ENCODE peak calls at places on chromosome 6, in six cellular contexts. D, Q, P, S, H and X are unnamed samples.

GRCh38 chr6:45703041-45703739 is 312.5 kb downstream of the CLIC5 start:
- DNase-seq in D (no peak), Q (no peak), P (no peak), S (no peak), H (no peak), X (no peak)

GRCh38 chr6:169078399-169079145 is 175.1 kb downstream of the THBS2 start:
- DNase-seq in D (no peak), Q (no peak), P (no peak), S (no peak), H (no peak), X (no peak)

GRCh38 chr6:108250240-108250866 is 10.5 kb downstream of the SNX3 start:
- DNase-seq in D (no peak), Q (no peak), P (no peak), S (peak; percentile 6), H (no peak), X (no peak)

GRCh38 chr6:39688494-39688893 is 36.7 kb downstream of the KIF6 start:
- DNase-seq in D (no peak), Q (no peak), P (no peak), S (no peak), H (no peak), X (no peak)

GRCh38 chr6:16430661-16431089 is 192.3 kb downstream of the GMPR start:
- DNase-seq in D (no peak), Q (no peak), P (no peak), S (no peak), H (no peak), X (no peak)

GRCh38 chr6:28425942-28426541 is 17.2 kb downstream of the ZSCAN23 start:
- DNase-seq in D (no peak), Q (no peak), P (no peak), S (no peak), H (no peak), X (no peak)

GRCh38 chr6:96975848-96976247 is 51.3 kb downstream of the KLHL32 start:
- DNase-seq in D (no peak), Q (no peak), P (no peak), S (no peak), H (no peak), X (no peak)

GRCh38 chr6:45169815-45170214 is 158.3 kb upstream of the RUNX2 start:
- DNase-seq in D (no peak), Q (no peak), P (no peak), S (no peak), H (no peak), X (no peak)

GRCh38 chr6:134347916-134348805 is 30.2 kb upstream of the SGK1 start:
- DNase-seq in D (no peak), Q (no peak), P (peak; percentile 49), S (no peak), H (no peak), X (no peak)

GRCh38 chr6:18457065-18457817 is 70.1 kb downstream of the RNF144B start:
- DNase-seq in D (no peak), Q (no peak), P (no peak), S (no peak), H (no peak), X (no peak)

GRCh38 chr6:31639449-31639861 is 13.0 kb downstream of the BAG6 start:
- DNase-seq in D (no peak), Q (no peak), P (no peak), S (no peak), H (no peak), X (no peak)

GRCh38 chr6:73580247-73581149 is 59.7 kb upstream of the EEF1A1 start:
- DNase-seq in D (peak; percentile 58), Q (peak; percentile 45), P (peak; percentile 86), S (peak; percentile 70), H (peak; percentile 95), X (peak; percentile 87)

GRCh38 chr6:141153563-141153962 is 979.2 kb upstream of the GJE1 start:
- DNase-seq in D (no peak), Q (peak; percentile 44), P (no peak), S (no peak), H (no peak), X (no peak)

GRCh38 chr6:133368664-133369063 is 127.5 kb downstream of the EYA4 start:
- DNase-seq in D (no peak), Q (no peak), P (no peak), S (no peak), H (no peak), X (no peak)

GRCh38 chr6:152233547-152234320 is 403.4 kb downstream of the SYNE1 start:
- DNase-seq in D (no peak), Q (peak; percentile 38), P (no peak), S (no peak), H (no peak), X (no peak)

GRCh38 chr6:53530346-53530745 is 14.6 kb downstream of the GCLC start:
- DNase-seq in D (no peak), Q (no peak), P (no peak), S (no peak), H (no peak), X (no peak)

GRCh38 chr6:106574729-106575458 is 54.4 kb downstream of the RTN4IP1 start:
- DNase-seq in D (no peak), Q (no peak), P (no peak), S (no peak), H (no peak), X (no peak)

GRCh38 chr6:56484669-56485068 is 158.0 kb downstream of the DST start:
- DNase-seq in D (no peak), Q (no peak), P (no peak), S (no peak), H (no peak), X (no peak)

GRCh38 chr6:170112583-170112860 is 178.4 kb downstream of the DLL1 start:
- DNase-seq in D (no peak), Q (no peak), P (no peak), S (no peak), H (peak; percentile 24), X (no peak)

GRCh38 chr6:38567436-38567835 is 72.3 kb downstream of the BTBD9 start:
- DNase-seq in D (no peak), Q (no peak), P (peak; percentile 51), S (no peak), H (peak; percentile 81), X (no peak)

GRCh38 chr6:107977283-107977682 is 19.3 kb upstream of the SEC63 start:
- DNase-seq in D (no peak), Q (no peak), P (no peak), S (no peak), H (no peak), X (no peak)

GRCh38 chr6:19841181-19841580 is 4.0 kb downstream of the ID4 start:
- DNase-seq in D (no peak), Q (no peak), P (no peak), S (no peak), H (no peak), X (no peak)

GRCh38 chr6:69349776-69350175 is 447.0 kb downstream of the LMBRD1 start:
- DNase-seq in D (no peak), Q (no peak), P (no peak), S (no peak), H (no peak), X (no peak)

GRCh38 chr6:136408205-136408604 is 118.6 kb upstream of the BCLAF1 start:
- DNase-seq in D (no peak), Q (no peak), P (no peak), S (no peak), H (no peak), X (no peak)

GRCh38 chr6:170448745-170449144 is 104.4 kb downstream of the PSMB1 start:
- DNase-seq in D (no peak), Q (no peak), P (no peak), S (no peak), H (no peak), X (peak; percentile 50)

GRCh38 chr6:10401632-10402223 is 13.1 kb downstream of the TFAP2A start:
- DNase-seq in D (no peak), Q (no peak), P (no peak), S (no peak), H (no peak), X (no peak)

GRCh38 chr6:83853178-83853967 is at the start of gene RIPPLY2:
- DNase-seq in D (no peak), Q (no peak), P (no peak), S (peak; percentile 28), H (peak; percentile 72), X (peak; percentile 71)

GRCh38 chr6:701215-701614 is 8.3 kb upstream of the EXOC2 start:
- DNase-seq in D (no peak), Q (no peak), P (no peak), S (no peak), H (no peak), X (no peak)

GRCh38 chr6:102390541-102390940 is 997.0 kb downstream of the GRIK2 start:
- DNase-seq in D (no peak), Q (no peak), P (no peak), S (no peak), H (no peak), X (no peak)